ENCODE peak calls at places on chromosome 17, in eight cellular contexts. L is cardiac muscle cell; R is GM23338; G is HTR-8/SVneo; O is CD8-positive, alpha-beta memory T cell; Z is neural progenitor cell; Y is lung microvascular endothelial cell; A is progenitor cell of endocrine pancreas. K is an unnamed sample.

GRCh38 chr17:47698749-47699535 is 5.0 kb downstream of the TBKBP1 start:
- DNase-seq in O (peak), L (peak), R (peak), Y (peak), G (peak), A (peak), Z (peak), K (peak)

GRCh38 chr17:73071387-73071999 is 21.0 kb downstream of the SLC39A11 start:
- DNase-seq in O (no peak), R (no peak), Z (no peak), G (no peak), L (peak), Y (no peak), A (no peak), K (no peak)

GRCh38 chr17:41516828-41517283 is 1.8 kb downstream of the KRT15 start:
- DNase-seq in R (no peak), G (no peak), Z (no peak), L (no peak), A (no peak), Y (no peak), O (no peak), K (no peak)

GRCh38 chr17:19647697-19648474 is 665 bp upstream of the ALDH3A2 start:
- DNase-seq in G (no peak), L (peak), Z (peak), A (peak), Y (peak), O (peak), R (peak), K (peak)

GRCh38 chr17:79028496-79029326 is 4.7 kb downstream of the C1QTNF1 start:
- DNase-seq in Y (no peak), R (no peak), A (no peak), L (no peak), Z (no peak), O (no peak), G (no peak), K (peak)

GRCh38 chr17:64174686-64175456 is 44.9 kb upstream of the ERN1 start:
- DNase-seq in O (no peak), L (peak), Z (no peak), A (no peak), R (no peak), G (no peak), Y (peak), K (peak)

GRCh38 chr17:78953356-78954350 is 26.1 kb downstream of the LGALS3BP start:
- DNase-seq in L (peak), Y (no peak), A (no peak), Z (peak), R (no peak), G (no peak), O (no peak), K (no peak)

GRCh38 chr17:327296-327695 is 25.3 kb downstream of the RPH3AL start:
- DNase-seq in Y (no peak), A (no peak), O (peak), R (no peak), G (no peak), L (no peak), Z (no peak), K (peak)

GRCh38 chr17:44981221-44981968 is 13.3 kb upstream of the C1QL1 start:
- DNase-seq in Y (peak), R (no peak), A (no peak), Z (no peak), L (peak), G (peak), O (no peak), K (peak)

GRCh38 chr17:78735832-78736525 is 46.1 kb downstream of the CYTH1 start:
- DNase-seq in G (no peak), A (no peak), Y (no peak), Z (no peak), O (no peak), L (no peak), R (no peak), K (no peak)

GRCh38 chr17:30117548-30118155 is 1.0 kb downstream of the NSRP1 start:
- DNase-seq in O (no peak), Y (peak), G (no peak), L (peak), R (no peak), A (no peak), Z (no peak), K (no peak)

GRCh38 chr17:54971147-54971546 is 2.6 kb downstream of the STXBP4 start:
- DNase-seq in Y (no peak), G (no peak), O (no peak), A (no peak), Z (no peak), L (no peak), R (no peak), K (no peak)

GRCh38 chr17:40451420-40451819 is 8.2 kb downstream of the IGFBP4 start:
- DNase-seq in R (no peak), O (no peak), G (no peak), A (no peak), L (peak), Y (no peak), Z (no peak), K (peak)

GRCh38 chr17:31156326-31156725 is 61.5 kb downstream of the NF1 start:
- DNase-seq in G (no peak), Y (no peak), R (no peak), L (no peak), Z (no peak), A (no peak), O (no peak), K (no peak)

GRCh38 chr17:67194134-67194533 is 50.9 kb downstream of the HELZ start:
- DNase-seq in G (peak), R (peak), O (no peak), A (no peak), L (peak), Y (no peak), Z (no peak), K (no peak)

GRCh38 chr17:28841901-28842281 is 699 bp downstream of the FAM222B start:
- DNase-seq in O (no peak), G (no peak), L (no peak), Z (no peak), Y (peak), R (no peak), A (no peak), K (no peak)

GRCh38 chr17:81722184-81723120 is 10.4 kb downstream of the SLC25A10 start:
- DNase-seq in O (no peak), Z (no peak), Y (no peak), L (peak), R (no peak), G (no peak), A (no peak), K (peak)

K was measured in adrenal gland.